ENCODE peak calls at places on chromosome 11, in five cellular contexts. P is fibroblast of pulmonary artery, Y is colonic mucosa, U is activated gamma-delta T cell treated with Interleukin-2 at 50 U/mL for 16 hours, T is naive B cell. O is an unnamed sample.

GRCh38 chr11:134516529-134516928 is 104.5 kb upstream of the B3GAT1 start:
- DNase-seq in P (no peak), Y (no peak), T (no peak), U (no peak), O (peak)

GRCh38 chr11:69232821-69233760 is 60.9 kb upstream of the MYEOV start:
- DNase-seq in P (no peak), T (no peak), U (no peak), Y (peak), O (peak)

GRCh38 chr11:31120428-31120827 is 249.1 kb downstream of the DCDC1 start:
- DNase-seq in P (no peak), Y (no peak), U (no peak), T (no peak), O (no peak)

GRCh38 chr11:27107548-27107947 is 66.9 kb downstream of the BBOX1 start:
- DNase-seq in U (no peak), P (no peak), Y (no peak), T (no peak), O (no peak)

GRCh38 chr11:131692151-131692550 is 321.7 kb downstream of the NTM start:
- DNase-seq in T (no peak), U (no peak), Y (no peak), P (no peak), O (no peak)

GRCh38 chr11:58685973-58686720 is 45.6 kb downstream of the GLYAT start:
- DNase-seq in Y (no peak), P (no peak), T (no peak), U (no peak), O (no peak)

GRCh38 chr11:93935826-93936225 is 85.3 kb upstream of the HEPHL1 start:
- DNase-seq in T (no peak), P (no peak), Y (no peak), U (no peak), O (no peak)

GRCh38 chr11:75189075-75189474 is 38.2 kb downstream of the SLCO2B1 start:
- DNase-seq in T (no peak), U (no peak), Y (no peak), P (no peak), O (no peak)

GRCh38 chr11:1756791-1757771 is 6.6 kb downstream of the CTSD start:
- DNase-seq in P (no peak), Y (no peak), U (no peak), T (no peak), O (no peak)

GRCh38 chr11:13051257-13051656 is 42.1 kb downstream of the RASSF10 start:
- DNase-seq in P (no peak), Y (no peak), U (no peak), T (no peak), O (no peak)

GRCh38 chr11:113267536-113267935 is 46.8 kb upstream of the TTC12 start:
- DNase-seq in U (no peak), P (no peak), T (no peak), Y (no peak), O (no peak)

GRCh38 chr11:504053-504993 is 2.7 kb downstream of the RNH1 start:
- DNase-seq in Y (peak), T (no peak), U (no peak), P (peak), O (peak)

GRCh38 chr11:35206616-35207015 is 67.6 kb downstream of the CD44 start:
- DNase-seq in U (no peak), Y (no peak), T (no peak), P (no peak), O (no peak)

GRCh38 chr11:71153005-71153395 is 99.4 kb downstream of the SHANK2 start:
- DNase-seq in Y (peak), P (no peak), U (no peak), T (no peak), O (peak)